ENCODE peak calls at places on chromosomes 2 and 18, in ten cellular contexts. T is progenitor cell of endocrine pancreas, K is GM13977, J is WTC11, C is fibroblast of lung, Y is mammary epithelial cell, R is astrocyte of the spinal cord, Q is neural crest cell, G is omental fat pad, B is RWPE2. X is an unnamed sample.

GRCh38 chr2:95299961-95300360 is 2.8 kb downstream of the KCNIP3 start:
- DNase-seq in T (no peak), K (no peak), J (no peak), C (no peak), Y (no peak), R (no peak), Q (no peak), G (no peak), B (no peak), X (no peak)

GRCh38 chr2:14530506-14530905 is 102.0 kb upstream of the LRATD1 start:
- DNase-seq in T (no peak), K (no peak), J (no peak), C (peak), Y (peak), R (peak), Q (no peak), G (no peak), B (no peak), X (no peak)

GRCh38 chr18:72223733-72224132 is 320.4 kb downstream of the CBLN2 start:
- DNase-seq in T (no peak), K (no peak), J (no peak), C (no peak), Y (no peak), R (no peak), Q (no peak), G (no peak), B (no peak), X (no peak)

GRCh38 chr18:32441536-32441935 is 29.1 kb downstream of the GAREM1 start:
- DNase-seq in T (no peak), K (no peak), J (no peak), C (peak), Y (no peak), R (peak), Q (no peak), G (no peak), B (no peak), X (no peak)

GRCh38 chr2:172084484-172084733 is 898 bp upstream of the DLX1 start:
- DNase-seq in T (no peak), K (no peak), J (peak), C (no peak), Y (no peak), R (no peak), Q (no peak), G (no peak), B (no peak), X (no peak)

GRCh38 chr2:216505133-216506106 is 6.8 kb downstream of the RPL37A start:
- DNase-seq in T (no peak), K (no peak), J (no peak), C (no peak), Y (no peak), R (no peak), Q (no peak), G (no peak), B (no peak), X (no peak)

GRCh38 chr2:62586981-62587380 is 81.0 kb upstream of the TMEM17 start:
- DNase-seq in T (no peak), K (no peak), J (no peak), C (peak), Y (peak), R (peak), Q (no peak), G (no peak), B (no peak), X (no peak)

GRCh38 chr2:1721706-1722483 is 22.4 kb downstream of the PXDN start:
- DNase-seq in T (no peak), K (no peak), J (no peak), C (peak), Y (peak), R (peak), Q (no peak), G (peak), B (peak), X (no peak)

GRCh38 chr2:238995634-238996033 is 147.7 kb downstream of the TWIST2 start:
- DNase-seq in T (no peak), K (no peak), J (no peak), C (no peak), Y (peak), R (no peak), Q (no peak), G (no peak), B (no peak), X (no peak)

DNA sequence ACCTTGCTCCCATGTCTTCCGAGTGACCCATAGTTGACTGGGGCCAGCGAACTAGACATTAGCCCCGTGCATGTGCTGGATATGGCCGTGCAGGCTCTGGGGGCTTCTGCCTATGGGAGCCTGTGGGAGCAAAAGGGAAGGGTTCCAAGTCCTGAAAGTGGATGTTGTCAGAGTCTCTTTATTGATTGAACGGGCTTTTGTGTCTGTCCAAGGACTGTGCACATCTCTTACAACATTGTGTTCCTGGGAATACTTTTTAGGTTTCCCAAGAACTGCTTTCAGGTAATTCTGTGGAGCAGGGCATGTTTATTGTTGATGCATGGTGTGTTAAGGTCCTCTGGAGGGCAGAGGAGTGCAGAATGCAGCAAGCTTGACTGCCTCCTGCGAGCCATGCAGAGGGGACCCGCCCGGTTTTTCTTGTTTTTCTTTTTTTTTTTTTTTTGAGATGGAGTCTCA is 5.0 kb downstream of the RNF144A start:
- DNase-seq in T (no peak), K (no peak), J (no peak), C (no peak), Y (no peak), R (no peak), Q (no peak), G (no peak), B (no peak), X (no peak)
- TF ChIP-seq CTCF in T (peak), K (peak), J (no peak), C (no peak), Y (no peak), R (no peak), Q (peak), G (no peak), B (peak), X (no peak)

GRCh38 chr18:21242141-21243040 is at the start of gene GREB1L:
- DNase-seq in T (peak), K (peak), J (peak), C (peak), Y (peak), R (peak), Q (peak), G (no peak), B (peak), X (peak)
- TF ChIP-seq CTCF in T (peak), K (no peak), J (no peak), C (no peak), Y (no peak), R (peak), Q (peak), G (no peak), B (peak), X (peak)

GRCh38 chr2:148978736-148979135 is 59.8 kb upstream of the LYPD6B start:
- DNase-seq in T (no peak), K (no peak), J (no peak), C (peak), Y (no peak), R (no peak), Q (no peak), G (no peak), B (no peak), X (no peak)

GRCh38 chr2:148981350-148981749 is 57.1 kb upstream of the LYPD6B start:
- DNase-seq in T (no peak), K (no peak), J (no peak), C (no peak), Y (no peak), R (no peak), Q (no peak), G (no peak), B (no peak), X (no peak)

GRCh38 chr2:148979164-148979918 is 59.2 kb upstream of the LYPD6B start:
- DNase-seq in T (no peak), K (no peak), J (no peak), C (no peak), Y (no peak), R (no peak), Q (no peak), G (no peak), B (no peak), X (no peak)

GRCh38 chr2:148979919-148980277 is 58.6 kb upstream of the LYPD6B start:
- DNase-seq in T (no peak), K (no peak), J (no peak), C (no peak), Y (no peak), R (no peak), Q (no peak), G (no peak), B (no peak), X (no peak)

GRCh38 chr2:148978026-148978685 is 60.3 kb upstream of the LYPD6B start:
- DNase-seq in T (no peak), K (no peak), J (no peak), C (no peak), Y (no peak), R (no peak), Q (no peak), G (no peak), B (no peak), X (no peak)
- TF ChIP-seq CTCF in T (peak), K (peak), J (no peak), C (no peak), Y (no peak), R (no peak), Q (no peak), G (no peak), B (no peak), X (no peak)

GRCh38 chr2:184308706-184309105 is 289.6 kb upstream of the ZNF804A start:
- DNase-seq in T (no peak), K (no peak), J (no peak), C (no peak), Y (no peak), R (no peak), Q (no peak), G (no peak), B (no peak), X (no peak)

GRCh38 chr2:184304006-184304405 is 294.3 kb upstream of the ZNF804A start:
- DNase-seq in T (no peak), K (no peak), J (no peak), C (no peak), Y (no peak), R (peak), Q (no peak), G (no peak), B (no peak), X (no peak)

GRCh38 chr2:184302506-184302905 is 295.8 kb upstream of the ZNF804A start:
- DNase-seq in T (no peak), K (no peak), J (no peak), C (peak), Y (no peak), R (peak), Q (no peak), G (no peak), B (no peak), X (no peak)

DNA sequence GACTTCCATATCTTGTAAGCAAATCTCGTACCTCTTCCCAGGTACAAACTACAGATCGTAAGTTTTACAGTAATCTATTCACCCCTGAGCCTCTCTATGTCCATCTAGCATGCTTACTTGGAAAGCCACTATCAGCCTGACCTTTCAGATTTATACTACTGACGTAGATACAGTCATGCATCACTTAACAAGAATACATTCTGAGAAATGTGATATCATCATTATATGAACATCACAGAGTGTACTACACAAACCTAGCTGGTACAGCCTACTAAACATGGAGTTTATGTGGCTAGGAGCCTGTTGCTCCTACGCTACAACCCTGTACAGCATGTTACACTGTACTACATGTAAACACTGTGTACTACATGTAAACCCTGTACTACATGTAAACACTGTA is 293.2 kb upstream of the ZNF804A start:
- DNase-seq in T (no peak), K (no peak), J (no peak), C (no peak), Y (no peak), R (no peak), Q (no peak), G (no peak), B (no peak), X (no peak)
- TF ChIP-seq CTCF in T (no peak), K (no peak), J (no peak), C (no peak), Y (no peak), R (no peak), Q (no peak), G (no peak), B (no peak), X (no peak)

GRCh38 chr2:203869610-203870042 is 2.1 kb downstream of the CTLA4 start:
- DNase-seq in T (no peak), K (no peak), J (no peak), C (no peak), Y (no peak), R (no peak), Q (no peak), G (no peak), B (no peak), X (peak)

GRCh38 chr2:203869207-203869606 is 1.6 kb downstream of the CTLA4 start:
- DNase-seq in T (no peak), K (no peak), J (no peak), C (no peak), Y (no peak), R (no peak), Q (no peak), G (no peak), B (no peak), X (no peak)

GRCh38 chr2:203870481-203870880 is 2.9 kb downstream of the CTLA4 start:
- DNase-seq in T (no peak), K (no peak), J (no peak), C (no peak), Y (no peak), R (no peak), Q (no peak), G (no peak), B (no peak), X (peak)

GRCh38 chr2:203871371-203871983 is 3.9 kb downstream of the CTLA4 start:
- DNase-seq in T (no peak), K (peak), J (no peak), C (no peak), Y (no peak), R (no peak), Q (no peak), G (no peak), B (no peak), X (peak)

DNA sequence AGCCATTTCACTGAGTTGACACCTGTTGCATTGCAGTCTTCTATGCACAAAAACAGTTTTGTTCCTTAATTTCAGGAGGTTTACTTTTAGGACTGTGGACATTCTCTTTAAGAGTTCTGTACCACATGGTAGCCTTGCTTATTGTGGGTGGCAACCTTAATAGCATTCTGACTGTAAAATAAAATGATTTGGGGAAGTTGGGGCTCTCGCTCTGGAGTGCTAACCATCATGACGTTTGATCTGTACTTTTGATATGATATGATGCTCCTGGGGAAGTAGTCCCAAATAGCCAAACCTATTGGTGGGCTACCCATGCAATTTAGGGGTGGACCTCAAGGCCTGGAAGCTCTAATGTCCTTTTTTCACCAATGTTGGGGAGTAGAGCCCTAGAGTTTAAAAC is 3.4 kb downstream of the CTLA4 start:
- DNase-seq in T (no peak), K (no peak), J (no peak), C (no peak), Y (no peak), R (no peak), Q (no peak), G (no peak), B (no peak), X (no peak)
- TF ChIP-seq CTCF in T (no peak), K (no peak), J (no peak), C (no peak), Y (no peak), R (no peak), Q (no peak), G (no peak), B (no peak), X (no peak)

DNA sequence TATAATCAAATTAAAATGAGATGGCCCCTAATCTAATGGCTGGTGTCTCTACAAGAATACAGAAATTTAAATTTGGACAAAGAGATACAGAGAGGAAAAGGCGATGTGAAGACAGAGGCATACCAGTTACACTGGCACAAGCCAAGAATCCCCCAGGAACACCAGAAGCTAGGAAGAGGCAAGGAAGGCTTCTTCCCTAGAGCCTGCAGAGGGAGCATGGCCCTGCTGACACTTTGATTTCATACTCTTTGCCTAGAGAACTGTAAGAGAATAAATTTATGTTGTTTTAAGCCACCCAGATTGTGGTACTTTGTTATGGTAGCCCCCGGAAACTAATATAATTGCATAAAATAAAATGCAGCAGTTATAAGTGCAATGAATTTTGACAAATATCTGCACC is 671.4 kb downstream of the MBD2 start:
- DNase-seq in T (no peak), K (no peak), J (no peak), C (no peak), Y (no peak), R (no peak), Q (no peak), G (no peak), B (no peak), X (no peak)
- TF ChIP-seq CTCF in T (no peak), K (no peak), J (no peak), C (no peak), Y (no peak), R (no peak), Q (no peak), G (no peak), B (no peak), X (no peak)